ENCODE peak calls at places on chromosomes 6 and 20, in seven cellular contexts. One of them, this sample, is unnamed.

GRCh38 chr20:49400410-49400809 is 82.1 kb downstream of the KCNB1 start:
- DNase-seq in HepG2: no peak
- DNase-seq in type B pancreatic cell: no peak
- DNase-seq in activated T-helper 1 cell treated with anti-CD3 and anti-CD28 coated beads, Interleukin-2, amount 50 U/mL, for 16 hours: no peak
- DNase-seq in fibroblast of the aortic adventitia: peak; percentile 55
- DNase-seq in stimulated activated CD4-positive, alpha-beta T cell treated with anti-CD3 and anti-CD28 coated beads, TNF-alpha, amount 100 ng/mL, for 48 hours: no peak
- DNase-seq in stomach: no peak
- DNase-seq in this sample: peak; percentile 36

GRCh38 chr6:75210885-75211739 is 5.3 kb upstream of the COL12A1 start:
- DNase-seq in activated T-helper 1 cell treated with anti-CD3 and anti-CD28 coated beads, Interleukin-2, amount 50 U/mL, for 16 hours: no peak
- DNase-seq in HepG2: peak; percentile 37
- DNase-seq in stomach: peak; percentile 54
- DNase-seq in stimulated activated CD4-positive, alpha-beta T cell treated with anti-CD3 and anti-CD28 coated beads, TNF-alpha, amount 100 ng/mL, for 48 hours: no peak
- DNase-seq in fibroblast of the aortic adventitia: peak; percentile 87
- DNase-seq in type B pancreatic cell: no peak
- DNase-seq in this sample: peak; percentile 73

GRCh38 chr6:170057961-170058877 is 232.7 kb downstream of the DLL1 start:
- DNase-seq in activated T-helper 1 cell treated with anti-CD3 and anti-CD28 coated beads, Interleukin-2, amount 50 U/mL, for 16 hours: no peak
- DNase-seq in stimulated activated CD4-positive, alpha-beta T cell treated with anti-CD3 and anti-CD28 coated beads, TNF-alpha, amount 100 ng/mL, for 48 hours: no peak
- DNase-seq in stomach: peak; percentile 23
- DNase-seq in fibroblast of the aortic adventitia: no peak
- DNase-seq in HepG2: no peak
- DNase-seq in type B pancreatic cell: peak; percentile 66
- DNase-seq in this sample: no peak

GRCh38 chr6:108203189-108204119 is 37.6 kb downstream of the NR2E1 start:
- DNase-seq in activated T-helper 1 cell treated with anti-CD3 and anti-CD28 coated beads, Interleukin-2, amount 50 U/mL, for 16 hours: no peak
- DNase-seq in stomach: no peak
- DNase-seq in HepG2: peak; percentile 52
- DNase-seq in fibroblast of the aortic adventitia: no peak
- DNase-seq in stimulated activated CD4-positive, alpha-beta T cell treated with anti-CD3 and anti-CD28 coated beads, TNF-alpha, amount 100 ng/mL, for 48 hours: no peak
- DNase-seq in type B pancreatic cell: no peak
- DNase-seq in this sample: no peak

GRCh38 chr6:39335780-39336541 is 13.5 kb upstream of the KCNK16 start:
- DNase-seq in stomach: no peak
- DNase-seq in type B pancreatic cell: no peak
- DNase-seq in HepG2: no peak
- DNase-seq in activated T-helper 1 cell treated with anti-CD3 and anti-CD28 coated beads, Interleukin-2, amount 50 U/mL, for 16 hours: no peak
- DNase-seq in fibroblast of the aortic adventitia: no peak
- DNase-seq in stimulated activated CD4-positive, alpha-beta T cell treated with anti-CD3 and anti-CD28 coated beads, TNF-alpha, amount 100 ng/mL, for 48 hours: no peak
- DNase-seq in this sample: peak; percentile 45

GRCh38 chr6:137867685-137868509 is 838 bp downstream of the TNFAIP3 start:
- DNase-seq in stomach: peak; percentile 45
- DNase-seq in stimulated activated CD4-positive, alpha-beta T cell treated with anti-CD3 and anti-CD28 coated beads, TNF-alpha, amount 100 ng/mL, for 48 hours: no peak
- DNase-seq in fibroblast of the aortic adventitia: no peak
- DNase-seq in type B pancreatic cell: no peak
- DNase-seq in activated T-helper 1 cell treated with anti-CD3 and anti-CD28 coated beads, Interleukin-2, amount 50 U/mL, for 16 hours: peak; percentile 27
- DNase-seq in HepG2: no peak
- DNase-seq in this sample: peak; percentile 28

GRCh38 chr20:3307078-3307477 is 68.1 kb upstream of the SLC4A11 start:
- DNase-seq in activated T-helper 1 cell treated with anti-CD3 and anti-CD28 coated beads, Interleukin-2, amount 50 U/mL, for 16 hours: no peak
- DNase-seq in type B pancreatic cell: no peak
- DNase-seq in HepG2: no peak
- DNase-seq in fibroblast of the aortic adventitia: no peak
- DNase-seq in stomach: no peak
- DNase-seq in stimulated activated CD4-positive, alpha-beta T cell treated with anti-CD3 and anti-CD28 coated beads, TNF-alpha, amount 100 ng/mL, for 48 hours: no peak
- DNase-seq in this sample: no peak

GRCh38 chr20:36064661-36065426 is 89.7 kb upstream of the EPB41L1 start:
- DNase-seq in fibroblast of the aortic adventitia: peak; percentile 75
- DNase-seq in stomach: peak; percentile 98
- DNase-seq in type B pancreatic cell: peak; percentile 94
- DNase-seq in stimulated activated CD4-positive, alpha-beta T cell treated with anti-CD3 and anti-CD28 coated beads, TNF-alpha, amount 100 ng/mL, for 48 hours: peak; percentile 77
- DNase-seq in HepG2: peak; percentile 85
- DNase-seq in activated T-helper 1 cell treated with anti-CD3 and anti-CD28 coated beads, Interleukin-2, amount 50 U/mL, for 16 hours: peak; percentile 96
- DNase-seq in this sample: peak; percentile 83

GRCh38 chr6:20771427-20771826 is 237.2 kb downstream of the CDKAL1 start:
- DNase-seq in activated T-helper 1 cell treated with anti-CD3 and anti-CD28 coated beads, Interleukin-2, amount 50 U/mL, for 16 hours: no peak
- DNase-seq in fibroblast of the aortic adventitia: no peak
- DNase-seq in stomach: no peak
- DNase-seq in type B pancreatic cell: no peak
- DNase-seq in HepG2: no peak
- DNase-seq in stimulated activated CD4-positive, alpha-beta T cell treated with anti-CD3 and anti-CD28 coated beads, TNF-alpha, amount 100 ng/mL, for 48 hours: no peak
- DNase-seq in this sample: no peak

GRCh38 chr6:157804448-157805327 is 18.4 kb upstream of the SNX9 start:
- DNase-seq in HepG2: no peak
- DNase-seq in stomach: no peak
- DNase-seq in stimulated activated CD4-positive, alpha-beta T cell treated with anti-CD3 and anti-CD28 coated beads, TNF-alpha, amount 100 ng/mL, for 48 hours: no peak
- DNase-seq in type B pancreatic cell: no peak
- DNase-seq in fibroblast of the aortic adventitia: peak; percentile 35
- DNase-seq in activated T-helper 1 cell treated with anti-CD3 and anti-CD28 coated beads, Interleukin-2, amount 50 U/mL, for 16 hours: no peak
- DNase-seq in this sample: no peak

GRCh38 chr20:62552613-62553012 is 76.8 kb upstream of the GATA5 start:
- DNase-seq in activated T-helper 1 cell treated with anti-CD3 and anti-CD28 coated beads, Interleukin-2, amount 50 U/mL, for 16 hours: no peak
- DNase-seq in stimulated activated CD4-positive, alpha-beta T cell treated with anti-CD3 and anti-CD28 coated beads, TNF-alpha, amount 100 ng/mL, for 48 hours: no peak
- DNase-seq in type B pancreatic cell: no peak
- DNase-seq in HepG2: no peak
- DNase-seq in fibroblast of the aortic adventitia: no peak
- DNase-seq in stomach: no peak
- DNase-seq in this sample: no peak

GRCh38 chr6:34115396-34116314 is 30.2 kb downstream of the GRM4 start:
- DNase-seq in stomach: no peak
- DNase-seq in type B pancreatic cell: peak; percentile 79
- DNase-seq in activated T-helper 1 cell treated with anti-CD3 and anti-CD28 coated beads, Interleukin-2, amount 50 U/mL, for 16 hours: no peak
- DNase-seq in HepG2: no peak
- DNase-seq in stimulated activated CD4-positive, alpha-beta T cell treated with anti-CD3 and anti-CD28 coated beads, TNF-alpha, amount 100 ng/mL, for 48 hours: no peak
- DNase-seq in fibroblast of the aortic adventitia: peak; percentile 15
- DNase-seq in this sample: no peak

GRCh38 chr6:110567957-110568696 is 91.7 kb upstream of the SLC22A16 start:
- DNase-seq in type B pancreatic cell: no peak
- DNase-seq in HepG2: no peak
- DNase-seq in fibroblast of the aortic adventitia: no peak
- DNase-seq in stimulated activated CD4-positive, alpha-beta T cell treated with anti-CD3 and anti-CD28 coated beads, TNF-alpha, amount 100 ng/mL, for 48 hours: no peak
- DNase-seq in stomach: no peak
- DNase-seq in activated T-helper 1 cell treated with anti-CD3 and anti-CD28 coated beads, Interleukin-2, amount 50 U/mL, for 16 hours: no peak
- DNase-seq in this sample: no peak

GRCh38 chr6:111872521-111873177 is 603 bp downstream of the FYN start:
- DNase-seq in stimulated activated CD4-positive, alpha-beta T cell treated with anti-CD3 and anti-CD28 coated beads, TNF-alpha, amount 100 ng/mL, for 48 hours: peak; percentile 34
- DNase-seq in activated T-helper 1 cell treated with anti-CD3 and anti-CD28 coated beads, Interleukin-2, amount 50 U/mL, for 16 hours: peak; percentile 23
- DNase-seq in fibroblast of the aortic adventitia: peak; percentile 55
- DNase-seq in type B pancreatic cell: peak; percentile 78
- DNase-seq in stomach: no peak
- DNase-seq in HepG2: no peak
- DNase-seq in this sample: peak; percentile 50

GRCh38 chr6:122438975-122439374 is 32.6 kb downstream of the SERINC1 start:
- DNase-seq in fibroblast of the aortic adventitia: no peak
- DNase-seq in activated T-helper 1 cell treated with anti-CD3 and anti-CD28 coated beads, Interleukin-2, amount 50 U/mL, for 16 hours: no peak
- DNase-seq in HepG2: no peak
- DNase-seq in type B pancreatic cell: no peak
- DNase-seq in stimulated activated CD4-positive, alpha-beta T cell treated with anti-CD3 and anti-CD28 coated beads, TNF-alpha, amount 100 ng/mL, for 48 hours: no peak
- DNase-seq in stomach: no peak
- DNase-seq in this sample: no peak

GRCh38 chr6:99232003-99232402 is 117.5 kb downstream of the FAXC start:
- DNase-seq in HepG2: no peak
- DNase-seq in fibroblast of the aortic adventitia: no peak
- DNase-seq in activated T-helper 1 cell treated with anti-CD3 and anti-CD28 coated beads, Interleukin-2, amount 50 U/mL, for 16 hours: no peak
- DNase-seq in stimulated activated CD4-positive, alpha-beta T cell treated with anti-CD3 and anti-CD28 coated beads, TNF-alpha, amount 100 ng/mL, for 48 hours: no peak
- DNase-seq in stomach: no peak
- DNase-seq in type B pancreatic cell: no peak
- DNase-seq in this sample: no peak

GRCh38 chr6:159981591-159982245 is 12.8 kb downstream of the IGF2R start:
- DNase-seq in fibroblast of the aortic adventitia: peak; percentile 79
- DNase-seq in stimulated activated CD4-positive, alpha-beta T cell treated with anti-CD3 and anti-CD28 coated beads, TNF-alpha, amount 100 ng/mL, for 48 hours: no peak
- DNase-seq in type B pancreatic cell: no peak
- DNase-seq in stomach: peak; percentile 61
- DNase-seq in activated T-helper 1 cell treated with anti-CD3 and anti-CD28 coated beads, Interleukin-2, amount 50 U/mL, for 16 hours: no peak
- DNase-seq in HepG2: no peak
- DNase-seq in this sample: peak; percentile 73

GRCh38 chr6:158705386-158706126 is 55.7 kb downstream of the SYTL3 start:
- DNase-seq in stomach: no peak
- DNase-seq in activated T-helper 1 cell treated with anti-CD3 and anti-CD28 coated beads, Interleukin-2, amount 50 U/mL, for 16 hours: no peak
- DNase-seq in HepG2: no peak
- DNase-seq in fibroblast of the aortic adventitia: no peak
- DNase-seq in type B pancreatic cell: no peak
- DNase-seq in stimulated activated CD4-positive, alpha-beta T cell treated with anti-CD3 and anti-CD28 coated beads, TNF-alpha, amount 100 ng/mL, for 48 hours: no peak
- DNase-seq in this sample: no peak

GRCh38 chr6:127796713-127797112 is 104.1 kb downstream of the THEMIS start:
- DNase-seq in activated T-helper 1 cell treated with anti-CD3 and anti-CD28 coated beads, Interleukin-2, amount 50 U/mL, for 16 hours: no peak
- DNase-seq in fibroblast of the aortic adventitia: no peak
- DNase-seq in stomach: no peak
- DNase-seq in stimulated activated CD4-positive, alpha-beta T cell treated with anti-CD3 and anti-CD28 coated beads, TNF-alpha, amount 100 ng/mL, for 48 hours: no peak
- DNase-seq in HepG2: no peak
- DNase-seq in type B pancreatic cell: no peak
- DNase-seq in this sample: no peak

GRCh38 chr20:10637563-10637962 is 36.2 kb downstream of the JAG1 start:
- DNase-seq in stimulated activated CD4-positive, alpha-beta T cell treated with anti-CD3 and anti-CD28 coated beads, TNF-alpha, amount 100 ng/mL, for 48 hours: no peak
- DNase-seq in type B pancreatic cell: no peak
- DNase-seq in HepG2: no peak
- DNase-seq in fibroblast of the aortic adventitia: no peak
- DNase-seq in stomach: no peak
- DNase-seq in activated T-helper 1 cell treated with anti-CD3 and anti-CD28 coated beads, Interleukin-2, amount 50 U/mL, for 16 hours: no peak
- DNase-seq in this sample: no peak

GRCh38 chr6:51678905-51679620 is 408.4 kb downstream of the PKHD1 start:
- DNase-seq in HepG2: no peak
- DNase-seq in stimulated activated CD4-positive, alpha-beta T cell treated with anti-CD3 and anti-CD28 coated beads, TNF-alpha, amount 100 ng/mL, for 48 hours: no peak
- DNase-seq in stomach: no peak
- DNase-seq in activated T-helper 1 cell treated with anti-CD3 and anti-CD28 coated beads, Interleukin-2, amount 50 U/mL, for 16 hours: no peak
- DNase-seq in fibroblast of the aortic adventitia: no peak
- DNase-seq in type B pancreatic cell: no peak
- DNase-seq in this sample: no peak

GRCh38 chr6:72704979-72705378 is 83.1 kb downstream of the KCNQ5 start:
- DNase-seq in fibroblast of the aortic adventitia: peak; percentile 7
- DNase-seq in HepG2: peak; percentile 2
- DNase-seq in activated T-helper 1 cell treated with anti-CD3 and anti-CD28 coated beads, Interleukin-2, amount 50 U/mL, for 16 hours: no peak
- DNase-seq in stomach: no peak
- DNase-seq in stimulated activated CD4-positive, alpha-beta T cell treated with anti-CD3 and anti-CD28 coated beads, TNF-alpha, amount 100 ng/mL, for 48 hours: no peak
- DNase-seq in type B pancreatic cell: no peak
- DNase-seq in this sample: no peak

GRCh38 chr20:18908109-18908508 is 94.5 kb downstream of the SCP2D1 start:
- DNase-seq in HepG2: no peak
- DNase-seq in fibroblast of the aortic adventitia: no peak
- DNase-seq in type B pancreatic cell: no peak
- DNase-seq in stomach: no peak
- DNase-seq in activated T-helper 1 cell treated with anti-CD3 and anti-CD28 coated beads, Interleukin-2, amount 50 U/mL, for 16 hours: no peak
- DNase-seq in stimulated activated CD4-positive, alpha-beta T cell treated with anti-CD3 and anti-CD28 coated beads, TNF-alpha, amount 100 ng/mL, for 48 hours: no peak
- DNase-seq in this sample: no peak

GRCh38 chr6:30741789-30742315 is 635 bp downstream of the FLOT1 start:
- DNase-seq in activated T-helper 1 cell treated with anti-CD3 and anti-CD28 coated beads, Interleukin-2, amount 50 U/mL, for 16 hours: no peak
- DNase-seq in HepG2: no peak
- DNase-seq in stomach: no peak
- DNase-seq in stimulated activated CD4-positive, alpha-beta T cell treated with anti-CD3 and anti-CD28 coated beads, TNF-alpha, amount 100 ng/mL, for 48 hours: no peak
- DNase-seq in type B pancreatic cell: no peak
- DNase-seq in fibroblast of the aortic adventitia: no peak
- DNase-seq in this sample: no peak

GRCh38 chr6:90397929-90398674 is 101.5 kb upstream of the BACH2 start:
- DNase-seq in activated T-helper 1 cell treated with anti-CD3 and anti-CD28 coated beads, Interleukin-2, amount 50 U/mL, for 16 hours: peak; percentile 47
- DNase-seq in stimulated activated CD4-positive, alpha-beta T cell treated with anti-CD3 and anti-CD28 coated beads, TNF-alpha, amount 100 ng/mL, for 48 hours: peak; percentile 91
- DNase-seq in stomach: no peak
- DNase-seq in fibroblast of the aortic adventitia: no peak
- DNase-seq in HepG2: no peak
- DNase-seq in type B pancreatic cell: no peak
- DNase-seq in this sample: no peak

GRCh38 chr6:12119085-12119588 is 107.0 kb downstream of the HIVEP1 start:
- DNase-seq in HepG2: no peak
- DNase-seq in stimulated activated CD4-positive, alpha-beta T cell treated with anti-CD3 and anti-CD28 coated beads, TNF-alpha, amount 100 ng/mL, for 48 hours: peak; percentile 7
- DNase-seq in type B pancreatic cell: no peak
- DNase-seq in fibroblast of the aortic adventitia: peak; percentile 18
- DNase-seq in activated T-helper 1 cell treated with anti-CD3 and anti-CD28 coated beads, Interleukin-2, amount 50 U/mL, for 16 hours: no peak
- DNase-seq in stomach: no peak
- DNase-seq in this sample: no peak

GRCh38 chr20:19583532-19584175 is 174.4 kb upstream of the RIN2 start:
- DNase-seq in stimulated activated CD4-positive, alpha-beta T cell treated with anti-CD3 and anti-CD28 coated beads, TNF-alpha, amount 100 ng/mL, for 48 hours: peak; percentile 30
- DNase-seq in fibroblast of the aortic adventitia: peak; percentile 11
- DNase-seq in type B pancreatic cell: peak; percentile 79
- DNase-seq in activated T-helper 1 cell treated with anti-CD3 and anti-CD28 coated beads, Interleukin-2, amount 50 U/mL, for 16 hours: no peak
- DNase-seq in HepG2: peak; percentile 51
- DNase-seq in stomach: peak; percentile 85
- DNase-seq in this sample: peak; percentile 59

GRCh38 chr6:14518515-14519217 is 401.1 kb downstream of the CD83 start:
- DNase-seq in fibroblast of the aortic adventitia: peak; percentile 78
- DNase-seq in activated T-helper 1 cell treated with anti-CD3 and anti-CD28 coated beads, Interleukin-2, amount 50 U/mL, for 16 hours: no peak
- DNase-seq in stimulated activated CD4-positive, alpha-beta T cell treated with anti-CD3 and anti-CD28 coated beads, TNF-alpha, amount 100 ng/mL, for 48 hours: no peak
- DNase-seq in stomach: no peak
- DNase-seq in HepG2: no peak
- DNase-seq in type B pancreatic cell: no peak
- DNase-seq in this sample: peak; percentile 81

GRCh38 chr6:119543332-119543731 is 193.8 kb upstream of the MAN1A1 start:
- DNase-seq in stimulated activated CD4-positive, alpha-beta T cell treated with anti-CD3 and anti-CD28 coated beads, TNF-alpha, amount 100 ng/mL, for 48 hours: no peak
- DNase-seq in fibroblast of the aortic adventitia: no peak
- DNase-seq in activated T-helper 1 cell treated with anti-CD3 and anti-CD28 coated beads, Interleukin-2, amount 50 U/mL, for 16 hours: no peak
- DNase-seq in stomach: no peak
- DNase-seq in HepG2: no peak
- DNase-seq in type B pancreatic cell: no peak
- DNase-seq in this sample: no peak

GRCh38 chr20:46108435-46108841 is 9.7 kb upstream of the CD40 start:
- DNase-seq in stimulated activated CD4-positive, alpha-beta T cell treated with anti-CD3 and anti-CD28 coated beads, TNF-alpha, amount 100 ng/mL, for 48 hours: no peak
- DNase-seq in HepG2: no peak
- DNase-seq in stomach: no peak
- DNase-seq in activated T-helper 1 cell treated with anti-CD3 and anti-CD28 coated beads, Interleukin-2, amount 50 U/mL, for 16 hours: no peak
- DNase-seq in type B pancreatic cell: no peak
- DNase-seq in fibroblast of the aortic adventitia: no peak
- DNase-seq in this sample: no peak

GRCh38 chr20:63223121-63223825 is 7.3 kb upstream of the YTHDF1 start:
- DNase-seq in stomach: peak; percentile 47
- DNase-seq in HepG2: peak; percentile 73
- DNase-seq in activated T-helper 1 cell treated with anti-CD3 and anti-CD28 coated beads, Interleukin-2, amount 50 U/mL, for 16 hours: no peak
- DNase-seq in type B pancreatic cell: no peak
- DNase-seq in stimulated activated CD4-positive, alpha-beta T cell treated with anti-CD3 and anti-CD28 coated beads, TNF-alpha, amount 100 ng/mL, for 48 hours: no peak
- DNase-seq in fibroblast of the aortic adventitia: peak; percentile 42
- DNase-seq in this sample: peak; percentile 32

GRCh38 chr6:140485740-140486467 is 1111.5 kb upstream of the CITED2 start:
- DNase-seq in fibroblast of the aortic adventitia: peak; percentile 84
- DNase-seq in HepG2: no peak
- DNase-seq in stomach: peak; percentile 40
- DNase-seq in stimulated activated CD4-positive, alpha-beta T cell treated with anti-CD3 and anti-CD28 coated beads, TNF-alpha, amount 100 ng/mL, for 48 hours: no peak
- DNase-seq in type B pancreatic cell: no peak
- DNase-seq in activated T-helper 1 cell treated with anti-CD3 and anti-CD28 coated beads, Interleukin-2, amount 50 U/mL, for 16 hours: no peak
- DNase-seq in this sample: peak; percentile 92

GRCh38 chr6:20575125-20575524 is 40.9 kb downstream of the CDKAL1 start:
- DNase-seq in type B pancreatic cell: no peak
- DNase-seq in stimulated activated CD4-positive, alpha-beta T cell treated with anti-CD3 and anti-CD28 coated beads, TNF-alpha, amount 100 ng/mL, for 48 hours: no peak
- DNase-seq in HepG2: peak; percentile 20
- DNase-seq in stomach: no peak
- DNase-seq in fibroblast of the aortic adventitia: no peak
- DNase-seq in activated T-helper 1 cell treated with anti-CD3 and anti-CD28 coated beads, Interleukin-2, amount 50 U/mL, for 16 hours: no peak
- DNase-seq in this sample: no peak

GRCh38 chr6:49662231-49662876 is 25.7 kb upstream of the RHAG start:
- DNase-seq in type B pancreatic cell: no peak
- DNase-seq in stimulated activated CD4-positive, alpha-beta T cell treated with anti-CD3 and anti-CD28 coated beads, TNF-alpha, amount 100 ng/mL, for 48 hours: no peak
- DNase-seq in HepG2: no peak
- DNase-seq in stomach: no peak
- DNase-seq in fibroblast of the aortic adventitia: no peak
- DNase-seq in activated T-helper 1 cell treated with anti-CD3 and anti-CD28 coated beads, Interleukin-2, amount 50 U/mL, for 16 hours: no peak
- DNase-seq in this sample: no peak

GRCh38 chr20:47708140-47708807 is 77.0 kb downstream of the SULF2 start:
- DNase-seq in HepG2: no peak
- DNase-seq in type B pancreatic cell: no peak
- DNase-seq in stimulated activated CD4-positive, alpha-beta T cell treated with anti-CD3 and anti-CD28 coated beads, TNF-alpha, amount 100 ng/mL, for 48 hours: no peak
- DNase-seq in fibroblast of the aortic adventitia: no peak
- DNase-seq in activated T-helper 1 cell treated with anti-CD3 and anti-CD28 coated beads, Interleukin-2, amount 50 U/mL, for 16 hours: no peak
- DNase-seq in stomach: no peak
- DNase-seq in this sample: no peak

This sample was measured in AG10803.